ENCODE peak calls at places on chromosomes 6 and 20, in nine cellular contexts. S, H, R, C, W, F, J, U and A are unnamed samples.

GRCh38 chr6:2179950-2180349 is 65.5 kb downstream of the GMDS start:
- DNase-seq in S (no peak), H (no peak), R (no peak), C (no peak), W (no peak), F (no peak), J (no peak), U (no peak), A (no peak)

GRCh38 chr20:25195962-25196700 is 619 bp downstream of the ENTPD6 start:
- DNase-seq in S (peak), H (no peak), R (no peak), C (no peak), W (no peak), F (peak), J (peak), U (peak), A (no peak)

GRCh38 chr20:1376453-1377270 is 16.2 kb downstream of the FKBP1A start:
- DNase-seq in S (no peak), H (no peak), R (no peak), C (no peak), W (no peak), F (no peak), J (no peak), U (no peak), A (no peak)

GRCh38 chr20:37986873-37987601 is 46.2 kb downstream of the TTI1 start:
- DNase-seq in S (no peak), H (peak), R (no peak), C (no peak), W (no peak), F (no peak), J (no peak), U (no peak), A (no peak)

GRCh38 chr6:127459231-127459641 is at the start of gene KIAA0408:
- DNase-seq in S (peak), H (peak), R (no peak), C (no peak), W (no peak), F (no peak), J (peak), U (no peak), A (no peak)

GRCh38 chr6:157838718-157839430 is 15.8 kb downstream of the SNX9 start:
- DNase-seq in S (no peak), H (no peak), R (no peak), C (no peak), W (no peak), F (no peak), J (no peak), U (no peak), A (no peak)

GRCh38 chr6:43396408-43397149 is 27.1 kb upstream of the ZNF318 start:
- DNase-seq in S (no peak), H (no peak), R (no peak), C (no peak), W (no peak), F (no peak), J (no peak), U (peak), A (no peak)

GRCh38 chr6:70398783-70399730 is 14.3 kb upstream of the FAM135A start:
- DNase-seq in S (peak), H (no peak), R (no peak), C (no peak), W (no peak), F (no peak), J (peak), U (peak), A (no peak)

GRCh38 chr20:11048739-11049138 is 374.9 kb upstream of the JAG1 start:
- DNase-seq in S (no peak), H (no peak), R (no peak), C (no peak), W (no peak), F (no peak), J (no peak), U (no peak), A (no peak)

GRCh38 chr6:16903470-16903869 is 142.2 kb upstream of the ATXN1 start:
- DNase-seq in S (peak), H (no peak), R (no peak), C (no peak), W (no peak), F (no peak), J (peak), U (no peak), A (no peak)

GRCh38 chr6:27565839-27566779 is 93.2 kb upstream of the ZNF184 start:
- DNase-seq in S (no peak), H (no peak), R (no peak), C (no peak), W (no peak), F (no peak), J (no peak), U (no peak), A (no peak)

GRCh38 chr20:8664778-8665177 is 404.1 kb upstream of the PLCB4 start:
- DNase-seq in S (no peak), H (no peak), R (no peak), C (no peak), W (no peak), F (no peak), J (no peak), U (no peak), A (no peak)

GRCh38 chr6:3356056-3356823 is 97.5 kb downstream of the PSMG4 start:
- DNase-seq in S (peak), H (peak), R (peak), C (peak), W (no peak), F (peak), J (peak), U (peak), A (no peak)

GRCh38 chr6:2209226-2209809 is 36.1 kb downstream of the GMDS start:
- DNase-seq in S (peak), H (no peak), R (no peak), C (peak), W (no peak), F (no peak), J (peak), U (peak), A (no peak)

GRCh38 chr6:5181494-5182287 is 79.1 kb downstream of the LYRM4 start:
- DNase-seq in S (no peak), H (no peak), R (no peak), C (no peak), W (no peak), F (no peak), J (peak), U (no peak), A (no peak)

GRCh38 chr6:158911746-158912158 is 88.2 kb downstream of the RSPH3 start:
- DNase-seq in S (no peak), H (no peak), R (no peak), C (no peak), W (no peak), F (no peak), J (no peak), U (peak), A (no peak)

GRCh38 chr6:34334796-34335416 is 57.6 kb downstream of the NUDT3 start:
- DNase-seq in S (no peak), H (no peak), R (no peak), C (no peak), W (no peak), F (no peak), J (no peak), U (no peak), A (no peak)

GRCh38 chr20:48671141-48671540 is 156.7 kb downstream of the PREX1 start:
- DNase-seq in S (no peak), H (no peak), R (no peak), C (no peak), W (no peak), F (no peak), J (no peak), U (no peak), A (no peak)